ENCODE peak calls at places on chromosomes 1 and 21, in seven cellular contexts. One of them, this sample, is unnamed.

GRCh38 chr1:12034381-12034801 is 15.1 kb downstream of the MIIP start:
- DNase-seq in natural killer cell treated with Interleukin-12 subunit alpha and Interleukin-12 subunit beta and Interleukin-15 and Interleukin-18, amount 100 ng/mL, for 72 hours: no peak
- DNase-seq in frontal cortex: no peak
- DNase-seq in C1 segment of cervical spinal cord: no peak
- DNase-seq in BE2C: no peak
- DNase-seq in nucleus accumbens: no peak
- DNase-seq in CD8-positive, alpha-beta T cell: no peak
- DNase-seq in this sample: peak; percentile 66

GRCh38 chr21:32687946-32688345 is 39.9 kb downstream of the SYNJ1 start:
- DNase-seq in CD8-positive, alpha-beta T cell: no peak
- DNase-seq in natural killer cell treated with Interleukin-12 subunit alpha and Interleukin-12 subunit beta and Interleukin-15 and Interleukin-18, amount 100 ng/mL, for 72 hours: no peak
- DNase-seq in C1 segment of cervical spinal cord: no peak
- DNase-seq in frontal cortex: no peak
- DNase-seq in nucleus accumbens: no peak
- DNase-seq in BE2C: no peak
- DNase-seq in this sample: peak; percentile 1

GRCh38 chr1:85109475-85109874 is 61.2 kb upstream of the MCOLN3 start:
- DNase-seq in C1 segment of cervical spinal cord: no peak
- DNase-seq in CD8-positive, alpha-beta T cell: no peak
- DNase-seq in BE2C: peak; percentile 28
- DNase-seq in frontal cortex: peak; percentile 6
- DNase-seq in nucleus accumbens: peak; percentile 1
- DNase-seq in natural killer cell treated with Interleukin-12 subunit alpha and Interleukin-12 subunit beta and Interleukin-15 and Interleukin-18, amount 100 ng/mL, for 72 hours: no peak
- DNase-seq in this sample: peak; percentile 70

GRCh38 chr1:1554926-1555915 is 14.8 kb upstream of the TMEM240 start:
- DNase-seq in nucleus accumbens: no peak
- DNase-seq in frontal cortex: no peak
- DNase-seq in C1 segment of cervical spinal cord: no peak
- DNase-seq in natural killer cell treated with Interleukin-12 subunit alpha and Interleukin-12 subunit beta and Interleukin-15 and Interleukin-18, amount 100 ng/mL, for 72 hours: no peak
- DNase-seq in BE2C: peak; percentile 87
- DNase-seq in CD8-positive, alpha-beta T cell: no peak
- DNase-seq in this sample: peak; percentile 84

GRCh38 chr1:201020040-201020591 is 3.4 kb downstream of the KIF21B start:
- DNase-seq in nucleus accumbens: no peak
- DNase-seq in CD8-positive, alpha-beta T cell: no peak
- DNase-seq in C1 segment of cervical spinal cord: no peak
- DNase-seq in BE2C: no peak
- DNase-seq in natural killer cell treated with Interleukin-12 subunit alpha and Interleukin-12 subunit beta and Interleukin-15 and Interleukin-18, amount 100 ng/mL, for 72 hours: no peak
- DNase-seq in frontal cortex: no peak
- DNase-seq in this sample: no peak

GRCh38 chr1:30761312-30762151 is 4.0 kb upstream of the LAPTM5 start:
- DNase-seq in CD8-positive, alpha-beta T cell: no peak
- DNase-seq in natural killer cell treated with Interleukin-12 subunit alpha and Interleukin-12 subunit beta and Interleukin-15 and Interleukin-18, amount 100 ng/mL, for 72 hours: no peak
- DNase-seq in nucleus accumbens: no peak
- DNase-seq in C1 segment of cervical spinal cord: no peak
- DNase-seq in frontal cortex: no peak
- DNase-seq in BE2C: no peak
- DNase-seq in this sample: no peak

GRCh38 chr1:169584483-169585144 is 1.7 kb downstream of the F5 start:
- DNase-seq in frontal cortex: no peak
- DNase-seq in natural killer cell treated with Interleukin-12 subunit alpha and Interleukin-12 subunit beta and Interleukin-15 and Interleukin-18, amount 100 ng/mL, for 72 hours: no peak
- DNase-seq in CD8-positive, alpha-beta T cell: no peak
- DNase-seq in nucleus accumbens: no peak
- DNase-seq in BE2C: no peak
- DNase-seq in C1 segment of cervical spinal cord: no peak
- DNase-seq in this sample: peak; percentile 11

GRCh38 chr1:92886886-92887419 is 55.1 kb downstream of the RPL5 start:
- DNase-seq in BE2C: no peak
- DNase-seq in nucleus accumbens: no peak
- DNase-seq in frontal cortex: no peak
- DNase-seq in natural killer cell treated with Interleukin-12 subunit alpha and Interleukin-12 subunit beta and Interleukin-15 and Interleukin-18, amount 100 ng/mL, for 72 hours: no peak
- DNase-seq in C1 segment of cervical spinal cord: no peak
- DNase-seq in CD8-positive, alpha-beta T cell: no peak
- DNase-seq in this sample: no peak

GRCh38 chr1:243646841-243647240 is 203.2 kb downstream of the AKT3 start:
- DNase-seq in natural killer cell treated with Interleukin-12 subunit alpha and Interleukin-12 subunit beta and Interleukin-15 and Interleukin-18, amount 100 ng/mL, for 72 hours: no peak
- DNase-seq in frontal cortex: no peak
- DNase-seq in nucleus accumbens: no peak
- DNase-seq in CD8-positive, alpha-beta T cell: no peak
- DNase-seq in BE2C: no peak
- DNase-seq in C1 segment of cervical spinal cord: no peak
- DNase-seq in this sample: no peak

GRCh38 chr1:87215592-87215991 is 113.1 kb upstream of the LMO4 start:
- DNase-seq in frontal cortex: no peak
- DNase-seq in BE2C: no peak
- DNase-seq in C1 segment of cervical spinal cord: no peak
- DNase-seq in natural killer cell treated with Interleukin-12 subunit alpha and Interleukin-12 subunit beta and Interleukin-15 and Interleukin-18, amount 100 ng/mL, for 72 hours: no peak
- DNase-seq in nucleus accumbens: no peak
- DNase-seq in CD8-positive, alpha-beta T cell: no peak
- DNase-seq in this sample: no peak

GRCh38 chr21:42942244-42942643 is 16.8 kb upstream of the ERVH48-1 start:
- DNase-seq in CD8-positive, alpha-beta T cell: no peak
- DNase-seq in BE2C: no peak
- DNase-seq in C1 segment of cervical spinal cord: no peak
- DNase-seq in nucleus accumbens: no peak
- DNase-seq in frontal cortex: no peak
- DNase-seq in natural killer cell treated with Interleukin-12 subunit alpha and Interleukin-12 subunit beta and Interleukin-15 and Interleukin-18, amount 100 ng/mL, for 72 hours: no peak
- DNase-seq in this sample: peak; percentile 7

GRCh38 chr1:93581917-93582850 is 99.5 kb downstream of the BCAR3 start:
- DNase-seq in BE2C: no peak
- DNase-seq in C1 segment of cervical spinal cord: no peak
- DNase-seq in natural killer cell treated with Interleukin-12 subunit alpha and Interleukin-12 subunit beta and Interleukin-15 and Interleukin-18, amount 100 ng/mL, for 72 hours: no peak
- DNase-seq in CD8-positive, alpha-beta T cell: no peak
- DNase-seq in frontal cortex: no peak
- DNase-seq in nucleus accumbens: no peak
- DNase-seq in this sample: no peak

GRCh38 chr21:25636727-25637126 is 2.3 kb upstream of the JAM2 start:
- DNase-seq in nucleus accumbens: no peak
- DNase-seq in frontal cortex: no peak
- DNase-seq in CD8-positive, alpha-beta T cell: no peak
- DNase-seq in BE2C: no peak
- DNase-seq in C1 segment of cervical spinal cord: no peak
- DNase-seq in natural killer cell treated with Interleukin-12 subunit alpha and Interleukin-12 subunit beta and Interleukin-15 and Interleukin-18, amount 100 ng/mL, for 72 hours: no peak
- DNase-seq in this sample: peak; percentile 23

GRCh38 chr21:39456665-39457064 is 4.9 kb downstream of the SH3BGR start:
- DNase-seq in frontal cortex: no peak
- DNase-seq in BE2C: no peak
- DNase-seq in nucleus accumbens: no peak
- DNase-seq in C1 segment of cervical spinal cord: no peak
- DNase-seq in CD8-positive, alpha-beta T cell: no peak
- DNase-seq in natural killer cell treated with Interleukin-12 subunit alpha and Interleukin-12 subunit beta and Interleukin-15 and Interleukin-18, amount 100 ng/mL, for 72 hours: no peak
- DNase-seq in this sample: no peak

GRCh38 chr21:45147473-45148315 is 73.3 kb downstream of the ADARB1 start:
- DNase-seq in CD8-positive, alpha-beta T cell: no peak
- DNase-seq in frontal cortex: no peak
- DNase-seq in natural killer cell treated with Interleukin-12 subunit alpha and Interleukin-12 subunit beta and Interleukin-15 and Interleukin-18, amount 100 ng/mL, for 72 hours: no peak
- DNase-seq in C1 segment of cervical spinal cord: no peak
- DNase-seq in nucleus accumbens: no peak
- DNase-seq in BE2C: no peak
- DNase-seq in this sample: no peak

GRCh38 chr1:41175546-41175945 is 66.6 kb downstream of the SCMH1 start:
- DNase-seq in frontal cortex: no peak
- DNase-seq in natural killer cell treated with Interleukin-12 subunit alpha and Interleukin-12 subunit beta and Interleukin-15 and Interleukin-18, amount 100 ng/mL, for 72 hours: no peak
- DNase-seq in CD8-positive, alpha-beta T cell: no peak
- DNase-seq in C1 segment of cervical spinal cord: no peak
- DNase-seq in nucleus accumbens: no peak
- DNase-seq in BE2C: no peak
- DNase-seq in this sample: no peak

GRCh38 chr1:41314376-41314775 is 46.9 kb upstream of the FOXO6 start:
- DNase-seq in frontal cortex: no peak
- DNase-seq in BE2C: no peak
- DNase-seq in CD8-positive, alpha-beta T cell: no peak
- DNase-seq in nucleus accumbens: no peak
- DNase-seq in C1 segment of cervical spinal cord: no peak
- DNase-seq in natural killer cell treated with Interleukin-12 subunit alpha and Interleukin-12 subunit beta and Interleukin-15 and Interleukin-18, amount 100 ng/mL, for 72 hours: no peak
- DNase-seq in this sample: no peak

GRCh38 chr1:18230840-18231239 is 123.2 kb downstream of the IGSF21 start:
- DNase-seq in CD8-positive, alpha-beta T cell: no peak
- DNase-seq in nucleus accumbens: peak; percentile 76
- DNase-seq in natural killer cell treated with Interleukin-12 subunit alpha and Interleukin-12 subunit beta and Interleukin-15 and Interleukin-18, amount 100 ng/mL, for 72 hours: no peak
- DNase-seq in C1 segment of cervical spinal cord: peak; percentile 33
- DNase-seq in BE2C: no peak
- DNase-seq in frontal cortex: peak; percentile 8
- DNase-seq in this sample: no peak

GRCh38 chr1:159941867-159942560 is 3.4 kb downstream of the IGSF9 start:
- DNase-seq in nucleus accumbens: no peak
- DNase-seq in natural killer cell treated with Interleukin-12 subunit alpha and Interleukin-12 subunit beta and Interleukin-15 and Interleukin-18, amount 100 ng/mL, for 72 hours: peak; percentile 44
- DNase-seq in BE2C: no peak
- DNase-seq in C1 segment of cervical spinal cord: no peak
- DNase-seq in frontal cortex: peak; percentile 10
- DNase-seq in CD8-positive, alpha-beta T cell: no peak
- DNase-seq in this sample: no peak

GRCh38 chr1:218741852-218742251 is 396.7 kb downstream of the TGFB2 start:
- DNase-seq in natural killer cell treated with Interleukin-12 subunit alpha and Interleukin-12 subunit beta and Interleukin-15 and Interleukin-18, amount 100 ng/mL, for 72 hours: no peak
- DNase-seq in CD8-positive, alpha-beta T cell: no peak
- DNase-seq in frontal cortex: no peak
- DNase-seq in nucleus accumbens: no peak
- DNase-seq in C1 segment of cervical spinal cord: no peak
- DNase-seq in BE2C: no peak
- DNase-seq in this sample: peak; percentile 11

GRCh38 chr21:39587376-39587775 is 25.4 kb upstream of the B3GALT5 start:
- DNase-seq in C1 segment of cervical spinal cord: no peak
- DNase-seq in nucleus accumbens: no peak
- DNase-seq in CD8-positive, alpha-beta T cell: no peak
- DNase-seq in frontal cortex: no peak
- DNase-seq in natural killer cell treated with Interleukin-12 subunit alpha and Interleukin-12 subunit beta and Interleukin-15 and Interleukin-18, amount 100 ng/mL, for 72 hours: no peak
- DNase-seq in BE2C: no peak
- DNase-seq in this sample: no peak

GRCh38 chr1:228463559-228464455 is 23.4 kb upstream of the RNF187 start:
- DNase-seq in CD8-positive, alpha-beta T cell: no peak
- DNase-seq in BE2C: peak; percentile 69
- DNase-seq in nucleus accumbens: no peak
- DNase-seq in frontal cortex: no peak
- DNase-seq in natural killer cell treated with Interleukin-12 subunit alpha and Interleukin-12 subunit beta and Interleukin-15 and Interleukin-18, amount 100 ng/mL, for 72 hours: peak; percentile 83
- DNase-seq in C1 segment of cervical spinal cord: no peak
- DNase-seq in this sample: peak; percentile 22

GRCh38 chr1:218939095-218939494 is 234.6 kb upstream of the LYPLAL1 start:
- DNase-seq in CD8-positive, alpha-beta T cell: no peak
- DNase-seq in nucleus accumbens: no peak
- DNase-seq in natural killer cell treated with Interleukin-12 subunit alpha and Interleukin-12 subunit beta and Interleukin-15 and Interleukin-18, amount 100 ng/mL, for 72 hours: no peak
- DNase-seq in frontal cortex: no peak
- DNase-seq in C1 segment of cervical spinal cord: no peak
- DNase-seq in BE2C: no peak
- DNase-seq in this sample: peak; percentile 9

GRCh38 chr1:18929686-18930085 is 26.8 kb downstream of the IFFO2 start:
- DNase-seq in BE2C: no peak
- DNase-seq in CD8-positive, alpha-beta T cell: no peak
- DNase-seq in frontal cortex: no peak
- DNase-seq in natural killer cell treated with Interleukin-12 subunit alpha and Interleukin-12 subunit beta and Interleukin-15 and Interleukin-18, amount 100 ng/mL, for 72 hours: no peak
- DNase-seq in nucleus accumbens: no peak
- DNase-seq in C1 segment of cervical spinal cord: no peak
- DNase-seq in this sample: peak; percentile 76

GRCh38 chr1:1344672-1345361 is 4.4 kb downstream of the DVL1 start:
- DNase-seq in frontal cortex: no peak
- DNase-seq in C1 segment of cervical spinal cord: no peak
- DNase-seq in natural killer cell treated with Interleukin-12 subunit alpha and Interleukin-12 subunit beta and Interleukin-15 and Interleukin-18, amount 100 ng/mL, for 72 hours: no peak
- DNase-seq in BE2C: peak; percentile 74
- DNase-seq in nucleus accumbens: no peak
- DNase-seq in CD8-positive, alpha-beta T cell: no peak
- DNase-seq in this sample: peak; percentile 90

GRCh38 chr1:34705077-34705476 is 49.8 kb upstream of the GJB5 start:
- DNase-seq in frontal cortex: no peak
- DNase-seq in nucleus accumbens: no peak
- DNase-seq in CD8-positive, alpha-beta T cell: no peak
- DNase-seq in BE2C: no peak
- DNase-seq in natural killer cell treated with Interleukin-12 subunit alpha and Interleukin-12 subunit beta and Interleukin-15 and Interleukin-18, amount 100 ng/mL, for 72 hours: no peak
- DNase-seq in C1 segment of cervical spinal cord: no peak
- DNase-seq in this sample: no peak

GRCh38 chr1:178645157-178645825 is 79.8 kb upstream of the RALGPS2 start:
- DNase-seq in nucleus accumbens: no peak
- DNase-seq in natural killer cell treated with Interleukin-12 subunit alpha and Interleukin-12 subunit beta and Interleukin-15 and Interleukin-18, amount 100 ng/mL, for 72 hours: no peak
- DNase-seq in CD8-positive, alpha-beta T cell: no peak
- DNase-seq in frontal cortex: no peak
- DNase-seq in BE2C: no peak
- DNase-seq in C1 segment of cervical spinal cord: no peak
- DNase-seq in this sample: no peak

GRCh38 chr1:219651993-219652392 is 39.1 kb upstream of the ZC3H11B start:
- DNase-seq in CD8-positive, alpha-beta T cell: no peak
- DNase-seq in nucleus accumbens: no peak
- DNase-seq in natural killer cell treated with Interleukin-12 subunit alpha and Interleukin-12 subunit beta and Interleukin-15 and Interleukin-18, amount 100 ng/mL, for 72 hours: no peak
- DNase-seq in BE2C: no peak
- DNase-seq in frontal cortex: no peak
- DNase-seq in C1 segment of cervical spinal cord: no peak
- DNase-seq in this sample: no peak

GRCh38 chr1:206128192-206128591 is 11.0 kb upstream of the AVPR1B start:
- DNase-seq in frontal cortex: no peak
- DNase-seq in natural killer cell treated with Interleukin-12 subunit alpha and Interleukin-12 subunit beta and Interleukin-15 and Interleukin-18, amount 100 ng/mL, for 72 hours: no peak
- DNase-seq in BE2C: no peak
- DNase-seq in C1 segment of cervical spinal cord: no peak
- DNase-seq in CD8-positive, alpha-beta T cell: no peak
- DNase-seq in nucleus accumbens: no peak
- DNase-seq in this sample: no peak

GRCh38 chr1:230401763-230402294 is 24.3 kb downstream of the PGBD5 start:
- DNase-seq in C1 segment of cervical spinal cord: no peak
- DNase-seq in BE2C: no peak
- DNase-seq in CD8-positive, alpha-beta T cell: no peak
- DNase-seq in frontal cortex: no peak
- DNase-seq in nucleus accumbens: no peak
- DNase-seq in natural killer cell treated with Interleukin-12 subunit alpha and Interleukin-12 subunit beta and Interleukin-15 and Interleukin-18, amount 100 ng/mL, for 72 hours: no peak
- DNase-seq in this sample: peak; percentile 14

GRCh38 chr1:205274041-205274691 is 46.4 kb downstream of the TMCC2 start:
- DNase-seq in nucleus accumbens: no peak
- DNase-seq in BE2C: no peak
- DNase-seq in natural killer cell treated with Interleukin-12 subunit alpha and Interleukin-12 subunit beta and Interleukin-15 and Interleukin-18, amount 100 ng/mL, for 72 hours: no peak
- DNase-seq in C1 segment of cervical spinal cord: no peak
- DNase-seq in frontal cortex: no peak
- DNase-seq in CD8-positive, alpha-beta T cell: no peak
- DNase-seq in this sample: no peak

GRCh38 chr1:36322786-36323635 is 434 bp downstream of the EVA1B start:
- DNase-seq in nucleus accumbens: no peak
- DNase-seq in BE2C: no peak
- DNase-seq in C1 segment of cervical spinal cord: no peak
- DNase-seq in natural killer cell treated with Interleukin-12 subunit alpha and Interleukin-12 subunit beta and Interleukin-15 and Interleukin-18, amount 100 ng/mL, for 72 hours: no peak
- DNase-seq in CD8-positive, alpha-beta T cell: no peak
- DNase-seq in frontal cortex: peak; percentile 53
- DNase-seq in this sample: peak; percentile 68

GRCh38 chr1:48619529-48619928 is 147.5 kb upstream of the SPATA6 start:
- DNase-seq in nucleus accumbens: no peak
- DNase-seq in BE2C: peak; percentile 66
- DNase-seq in natural killer cell treated with Interleukin-12 subunit alpha and Interleukin-12 subunit beta and Interleukin-15 and Interleukin-18, amount 100 ng/mL, for 72 hours: no peak
- DNase-seq in CD8-positive, alpha-beta T cell: no peak
- DNase-seq in frontal cortex: no peak
- DNase-seq in C1 segment of cervical spinal cord: no peak
- DNase-seq in this sample: peak; percentile 8

GRCh38 chr1:197269053-197269452 is 1.0 kb downstream of the CRB1 start:
- DNase-seq in BE2C: no peak
- DNase-seq in frontal cortex: no peak
- DNase-seq in nucleus accumbens: peak; percentile 49
- DNase-seq in CD8-positive, alpha-beta T cell: no peak
- DNase-seq in C1 segment of cervical spinal cord: peak; percentile 35
- DNase-seq in natural killer cell treated with Interleukin-12 subunit alpha and Interleukin-12 subunit beta and Interleukin-15 and Interleukin-18, amount 100 ng/mL, for 72 hours: no peak
- DNase-seq in this sample: no peak

GRCh38 chr1:53656062-53656915 is 82.7 kb downstream of the GLIS1 start:
- DNase-seq in nucleus accumbens: no peak
- DNase-seq in C1 segment of cervical spinal cord: no peak
- DNase-seq in natural killer cell treated with Interleukin-12 subunit alpha and Interleukin-12 subunit beta and Interleukin-15 and Interleukin-18, amount 100 ng/mL, for 72 hours: no peak
- DNase-seq in CD8-positive, alpha-beta T cell: no peak
- DNase-seq in BE2C: no peak
- DNase-seq in frontal cortex: no peak
- DNase-seq in this sample: peak; percentile 90

GRCh38 chr1:54994355-54994990 is 4.3 kb upstream of the BSND start:
- DNase-seq in nucleus accumbens: no peak
- DNase-seq in frontal cortex: no peak
- DNase-seq in CD8-positive, alpha-beta T cell: no peak
- DNase-seq in BE2C: no peak
- DNase-seq in C1 segment of cervical spinal cord: no peak
- DNase-seq in natural killer cell treated with Interleukin-12 subunit alpha and Interleukin-12 subunit beta and Interleukin-15 and Interleukin-18, amount 100 ng/mL, for 72 hours: no peak
- DNase-seq in this sample: no peak

GRCh38 chr1:156200062-156200461 is 6.2 kb downstream of the SLC25A44 start:
- DNase-seq in frontal cortex: no peak
- DNase-seq in C1 segment of cervical spinal cord: no peak
- DNase-seq in CD8-positive, alpha-beta T cell: no peak
- DNase-seq in nucleus accumbens: no peak
- DNase-seq in BE2C: no peak
- DNase-seq in natural killer cell treated with Interleukin-12 subunit alpha and Interleukin-12 subunit beta and Interleukin-15 and Interleukin-18, amount 100 ng/mL, for 72 hours: no peak
- DNase-seq in this sample: no peak